ENCODE peak calls at places on chromosomes 4 and X, in four cellular contexts. L, K, J and C are unnamed samples.

GRCh38 chr4:78529569-78530209 is 21.9 kb upstream of the ANXA3 start:
- DNase-seq in L (no peak), K (peak; percentile 46), J (no peak), C (no peak)

GRCh38 chr4:88008133-88008621 is 742 bp downstream of the PKD2 start:
- DNase-seq in L (peak; percentile 75), K (peak; percentile 48), J (no peak), C (no peak)

GRCh38 chr4:148067307-148067916 is 335.5 kb downstream of the ARHGAP10 start:
- DNase-seq in L (no peak), K (no peak), J (no peak), C (no peak)

GRCh38 chr4:10806993-10807645 is 122.6 kb upstream of the CLNK start:
- DNase-seq in L (no peak), K (no peak), J (no peak), C (no peak)

GRCh38 chrX:106716004-106716403 is 10.5 kb upstream of the RNF128 start:
- DNase-seq in L (no peak), K (no peak), J (no peak), C (no peak)

GRCh38 chr4:70637239-70637920 is 8.8 kb downstream of the ENAM start:
- DNase-seq in L (no peak), K (peak; percentile 16), J (no peak), C (no peak)

GRCh38 chr4:2436301-2436700 is 17.5 kb downstream of the CFAP99 start:
- DNase-seq in L (no peak), K (no peak), J (no peak), C (no peak)

GRCh38 chr4:114217150-114217817 is 237.8 kb upstream of the ARSJ start:
- DNase-seq in L (no peak), K (no peak), J (no peak), C (no peak)

GRCh38 chr4:38965866-38966265 is 66.3 kb downstream of the TMEM156 start:
- DNase-seq in L (no peak), K (no peak), J (no peak), C (no peak)

GRCh38 chrX:6644411-6644810 is 109.5 kb upstream of the VCX3A start:
- DNase-seq in L (peak; percentile 76), K (no peak), J (no peak), C (no peak)

GRCh38 chr4:15756361-15756861 is 21.7 kb upstream of the CD38 start:
- DNase-seq in L (peak; percentile 72), K (peak; percentile 52), J (peak; percentile 59), C (peak; percentile 97)

GRCh38 chr4:181264908-181265307 is 978.3 kb upstream of the TENM3 start:
- DNase-seq in L (no peak), K (no peak), J (no peak), C (no peak)

GRCh38 chr4:124483043-124483906 is 229.3 kb downstream of the ANKRD50 start:
- DNase-seq in L (no peak), K (peak; percentile 11), J (no peak), C (no peak)

GRCh38 chrX:69107747-69108410 is 57.4 kb downstream of the PJA1 start:
- DNase-seq in L (no peak), K (no peak), J (no peak), C (no peak)

GRCh38 chr4:90798948-90799347 is 671.8 kb downstream of the CCSER1 start:
- DNase-seq in L (no peak), K (no peak), J (no peak), C (no peak)

GRCh38 chrX:124925681-124926080 is 394.0 kb upstream of the TEX13C start:
- DNase-seq in L (no peak), K (no peak), J (no peak), C (no peak)

GRCh38 chrX:102934624-102935023 is 2.4 kb upstream of the RAB40AL start:
- DNase-seq in L (peak; percentile 81), K (peak; percentile 30), J (no peak), C (peak; percentile 10)

GRCh38 chr4:7411896-7412585 is 22.7 kb downstream of the PSAPL1 start:
- DNase-seq in L (no peak), K (no peak), J (no peak), C (no peak)

GRCh38 chr4:1325681-1326635 is 21.1 kb upstream of the UVSSA start:
- DNase-seq in L (no peak), K (no peak), J (no peak), C (no peak)

GRCh38 chr4:71520308-71520707 is 181.5 kb downstream of the SLC4A4 start:
- DNase-seq in L (no peak), K (no peak), J (no peak), C (no peak)

GRCh38 chrX:129726307-129727111 is 12.3 kb upstream of the XPNPEP2 start:
- DNase-seq in L (peak; percentile 69), K (peak; percentile 69), J (peak; percentile 5), C (no peak)

GRCh38 chr4:25402521-25402920 is 25.5 kb downstream of the ANAPC4 start:
- DNase-seq in L (no peak), K (no peak), J (no peak), C (no peak)

GRCh38 chr4:107392951-107393350 is 327.1 kb downstream of the PAPSS1 start:
- DNase-seq in L (no peak), K (peak; percentile 9), J (no peak), C (no peak)

GRCh38 chr4:7649741-7650531 is 215.2 kb upstream of the PSAPL1 start:
- DNase-seq in L (no peak), K (peak; percentile 67), J (peak; percentile 7), C (no peak)

GRCh38 chr4:174539571-174539970 is 17.3 kb upstream of the HPGD start:
- DNase-seq in L (no peak), K (no peak), J (no peak), C (no peak)

DNA sequence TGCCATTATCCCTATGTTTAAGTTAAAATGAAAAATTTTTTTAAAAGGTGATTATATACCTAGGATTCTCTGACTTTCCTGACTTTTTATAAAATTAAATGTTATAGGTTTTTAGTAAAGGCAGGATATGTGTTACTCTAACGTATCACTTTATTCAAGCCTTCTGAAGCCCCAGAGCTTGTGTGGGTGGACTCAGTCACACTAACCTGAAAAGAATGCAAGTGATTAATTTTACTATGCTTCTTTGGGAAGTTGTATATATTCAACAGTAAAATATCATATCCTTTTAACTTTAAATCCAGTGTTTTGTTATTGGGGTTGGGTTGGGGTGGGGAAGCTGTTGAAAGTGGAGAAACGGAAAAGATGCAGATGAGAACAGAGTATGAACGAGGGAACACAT is 22.8 kb downstream of the PDLIM3 start:
- DNase-seq in L (no peak), K (peak; percentile 36), J (no peak), C (no peak)
- H3K4me3 ChIP-seq in L (no peak overlapping the region), K (no peak overlapping the region), J (no peak overlapping the region), C (no peak overlapping the region)

DNA sequence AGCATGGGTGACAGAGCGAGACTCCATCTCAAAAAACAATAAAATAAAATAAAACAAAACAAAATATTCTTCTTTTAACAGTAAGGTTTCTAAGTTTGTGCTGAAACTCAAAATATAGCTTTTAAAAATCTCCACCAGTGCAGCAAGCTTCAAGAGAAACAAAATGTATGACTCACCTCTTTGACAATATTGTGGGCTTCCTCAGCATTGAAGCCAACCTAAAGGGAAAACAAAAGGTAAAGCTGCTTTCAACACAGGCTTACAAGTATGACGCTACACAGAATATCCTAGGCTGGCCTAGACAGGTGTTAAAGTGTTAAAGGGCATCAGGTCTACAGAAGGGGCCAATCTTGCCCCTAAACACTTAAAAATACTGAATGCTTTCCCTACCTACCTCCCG is 1.2 kb downstream of the DYNLT3 start:
- DNase-seq in L (no peak), K (no peak), J (no peak), C (no peak)
- H3K4me3 ChIP-seq in L (peak overlapping the region; percentile 82), K (peak overlapping the region; percentile 71), J (peak overlapping the region; percentile 73), C (no peak overlapping the region)

DNA sequence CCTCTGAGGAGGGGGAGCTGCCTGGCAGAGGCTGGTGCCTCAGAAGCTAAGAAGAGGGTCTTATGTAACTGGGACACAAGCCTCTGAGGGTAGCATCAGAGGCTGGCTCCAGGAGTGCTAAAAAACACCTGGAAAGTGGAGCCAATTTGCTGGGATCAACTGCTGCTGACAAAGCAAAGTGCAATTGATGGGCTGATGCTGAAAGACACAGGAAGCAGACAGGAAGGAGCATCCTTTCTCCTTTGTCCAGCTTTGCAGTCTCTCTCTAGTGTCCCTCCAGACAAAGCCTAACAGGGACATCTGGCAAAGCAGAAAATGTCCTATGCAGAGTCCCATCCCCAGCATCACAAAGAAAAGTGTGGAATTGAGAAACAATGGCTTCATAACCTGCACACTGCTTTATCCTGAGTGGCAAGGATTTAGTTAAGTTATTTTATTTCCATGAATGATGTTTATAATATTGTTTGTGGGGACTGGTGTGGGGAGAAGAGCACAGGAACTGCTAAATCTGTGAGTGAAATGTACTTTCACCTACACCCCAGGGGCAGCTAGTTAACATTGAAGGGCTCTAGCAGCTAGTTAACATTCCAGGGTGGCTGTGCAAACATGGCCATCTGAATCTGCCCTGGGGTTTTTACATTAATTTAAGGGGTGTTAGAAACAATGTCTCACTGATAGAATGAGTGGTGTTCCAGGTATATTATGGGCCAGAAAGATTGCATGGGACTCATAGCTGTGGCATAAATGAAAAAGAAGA is 25.6 kb upstream of the MBTPS2 start:
- DNase-seq in L (no peak), K (no peak), J (no peak), C (no peak)
- H3K4me3 ChIP-seq in L (no peak overlapping the region), K (no peak overlapping the region), J (no peak overlapping the region), C (no peak overlapping the region)

DNA sequence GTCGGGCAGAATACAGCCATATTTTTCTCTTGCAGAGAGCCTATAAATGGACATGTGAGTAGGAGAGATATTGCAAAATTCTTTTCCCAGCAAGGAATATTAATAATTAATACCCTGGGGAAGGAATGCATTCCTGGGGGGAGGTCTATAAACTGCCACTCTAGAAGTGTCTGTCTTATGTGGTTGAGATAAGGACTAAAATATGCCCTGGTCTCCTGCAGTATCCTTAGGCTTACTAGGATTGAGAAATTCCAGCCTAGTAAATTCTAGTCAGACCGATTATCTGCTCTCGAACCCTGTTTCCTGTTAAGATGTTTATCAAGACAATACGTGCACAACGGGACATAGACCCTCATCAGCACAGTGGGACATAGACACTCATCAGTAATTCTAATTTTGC is 872.6 kb downstream of the FSTL5 start:
- DNase-seq in L (no peak), K (no peak), J (no peak), C (no peak)
- H3K4me3 ChIP-seq in L (no peak overlapping the region), K (no peak overlapping the region), J (no peak overlapping the region), C (no peak overlapping the region)